ENCODE peak calls at places on chromosomes 6 and 20, in four cellular contexts. One of them, this sample, is unnamed.

GRCh38 chr6:143583542-143584330 is 72.2 kb upstream of the FUCA2 start:
- DNase-seq in astrocyte of the cerebellum: no peak
- DNase-seq in WTC11: no peak
- DNase-seq in neural crest cell: no peak
- DNase-seq in this sample: no peak

GRCh38 chr6:36368421-36368820 is 19.0 kb downstream of the ETV7 start:
- DNase-seq in astrocyte of the cerebellum: no peak
- DNase-seq in WTC11: no peak
- DNase-seq in neural crest cell: no peak
- DNase-seq in this sample: no peak

GRCh38 chr6:12010635-12011275 is 1.4 kb upstream of the HIVEP1 start:
- DNase-seq in astrocyte of the cerebellum: no peak
- DNase-seq in WTC11: peak; percentile 72
- DNase-seq in neural crest cell: peak; percentile 61
- DNase-seq in this sample: peak; percentile 74

GRCh38 chr20:2240835-2241234 is 55.0 kb upstream of the TGM3 start:
- DNase-seq in astrocyte of the cerebellum: no peak
- DNase-seq in WTC11: no peak
- DNase-seq in neural crest cell: no peak
- DNase-seq in this sample: no peak

GRCh38 chr6:151300267-151300930 is 60.6 kb downstream of the AKAP12 start:
- DNase-seq in astrocyte of the cerebellum: no peak
- DNase-seq in WTC11: no peak
- DNase-seq in neural crest cell: no peak
- DNase-seq in this sample: no peak

GRCh38 chr6:51719297-51719696 is 368.1 kb downstream of the PKHD1 start:
- DNase-seq in astrocyte of the cerebellum: no peak
- DNase-seq in WTC11: no peak
- DNase-seq in neural crest cell: no peak
- DNase-seq in this sample: no peak

GRCh38 chr6:87772597-87773530 is 70.8 kb upstream of the AKIRIN2 start:
- DNase-seq in astrocyte of the cerebellum: no peak
- DNase-seq in WTC11: no peak
- DNase-seq in neural crest cell: no peak
- DNase-seq in this sample: no peak

GRCh38 chr6:15522427-15522826 is 140.4 kb downstream of the DTNBP1 start:
- DNase-seq in astrocyte of the cerebellum: no peak
- DNase-seq in WTC11: no peak
- DNase-seq in neural crest cell: no peak
- DNase-seq in this sample: no peak

GRCh38 chr6:25050356-25050755 is 114.6 kb upstream of the RIPOR2 start:
- DNase-seq in astrocyte of the cerebellum: peak; percentile 55
- DNase-seq in WTC11: no peak
- DNase-seq in neural crest cell: no peak
- DNase-seq in this sample: peak; percentile 44

GRCh38 chr6:137265574-137265973 is 46.4 kb upstream of the IFNGR1 start:
- DNase-seq in astrocyte of the cerebellum: no peak
- DNase-seq in WTC11: no peak
- DNase-seq in neural crest cell: no peak
- DNase-seq in this sample: no peak

GRCh38 chr6:40413231-40413755 is 173.9 kb downstream of the LRFN2 start:
- DNase-seq in astrocyte of the cerebellum: no peak
- DNase-seq in WTC11: no peak
- DNase-seq in neural crest cell: no peak
- DNase-seq in this sample: peak; percentile 29

GRCh38 chr6:116393430-116393829 is 22.7 kb downstream of the DSE start:
- DNase-seq in astrocyte of the cerebellum: no peak
- DNase-seq in WTC11: no peak
- DNase-seq in neural crest cell: no peak
- DNase-seq in this sample: no peak

GRCh38 chr6:38504996-38505395 is 134.7 kb downstream of the BTBD9 start:
- DNase-seq in astrocyte of the cerebellum: no peak
- DNase-seq in WTC11: no peak
- DNase-seq in neural crest cell: no peak
- DNase-seq in this sample: no peak

GRCh38 chr20:15865553-15865952 is 707.7 kb downstream of the KIF16B start:
- DNase-seq in astrocyte of the cerebellum: no peak
- DNase-seq in WTC11: no peak
- DNase-seq in neural crest cell: no peak
- DNase-seq in this sample: no peak

GRCh38 chr6:132712366-132712765 is 1.5 kb downstream of the VNN1 start:
- DNase-seq in astrocyte of the cerebellum: no peak
- DNase-seq in WTC11: no peak
- DNase-seq in neural crest cell: no peak
- DNase-seq in this sample: no peak

GRCh38 chr6:36563928-36564284 is 16.6 kb upstream of the STK38 start:
- DNase-seq in astrocyte of the cerebellum: no peak
- DNase-seq in WTC11: no peak
- DNase-seq in neural crest cell: no peak
- DNase-seq in this sample: no peak

GRCh38 chr20:3027987-3028386 is 15.4 kb upstream of the GNRH2 start:
- DNase-seq in astrocyte of the cerebellum: no peak
- DNase-seq in WTC11: no peak
- DNase-seq in neural crest cell: no peak
- DNase-seq in this sample: no peak

GRCh38 chr6:117483004-117483644 is 650 bp downstream of the DCBLD1 start:
- DNase-seq in astrocyte of the cerebellum: no peak
- DNase-seq in WTC11: peak; percentile 69
- DNase-seq in neural crest cell: peak; percentile 60
- DNase-seq in this sample: peak; percentile 92

GRCh38 chr6:85418059-85418458 is 31.8 kb upstream of the NT5E start:
- DNase-seq in astrocyte of the cerebellum: no peak
- DNase-seq in WTC11: no peak
- DNase-seq in neural crest cell: no peak
- DNase-seq in this sample: no peak

GRCh38 chr20:32672982-32673727 is 586 bp downstream of the C20orf203 start:
- DNase-seq in astrocyte of the cerebellum: no peak
- DNase-seq in WTC11: peak; percentile 38
- DNase-seq in neural crest cell: no peak
- DNase-seq in this sample: peak; percentile 44

GRCh38 chr20:46752639-46753235 is 43.3 kb downstream of the SLC2A10 start:
- DNase-seq in astrocyte of the cerebellum: peak; percentile 43
- DNase-seq in WTC11: peak; percentile 73
- DNase-seq in neural crest cell: peak; percentile 72
- DNase-seq in this sample: no peak

GRCh38 chr20:50534567-50534966 is 24.4 kb downstream of the PTPN1 start:
- DNase-seq in astrocyte of the cerebellum: no peak
- DNase-seq in WTC11: no peak
- DNase-seq in neural crest cell: no peak
- DNase-seq in this sample: no peak

GRCh38 chr20:63519765-63520593 is 586 bp upstream of the PPDPF start:
- DNase-seq in astrocyte of the cerebellum: no peak
- DNase-seq in WTC11: peak; percentile 78
- DNase-seq in neural crest cell: peak; percentile 53
- DNase-seq in this sample: no peak

GRCh38 chr6:129599467-129599866 is 110.5 kb downstream of the ARHGAP18 start:
- DNase-seq in astrocyte of the cerebellum: no peak
- DNase-seq in WTC11: peak; percentile 19
- DNase-seq in neural crest cell: no peak
- DNase-seq in this sample: no peak

GRCh38 chr6:7106215-7106751 is 1.5 kb upstream of the RREB1 start:
- DNase-seq in astrocyte of the cerebellum: no peak
- DNase-seq in WTC11: no peak
- DNase-seq in neural crest cell: no peak
- DNase-seq in this sample: no peak

GRCh38 chr20:64146301-64146935 is 17.8 kb upstream of the MYT1 start:
- DNase-seq in astrocyte of the cerebellum: no peak
- DNase-seq in WTC11: peak; percentile 9
- DNase-seq in neural crest cell: no peak
- DNase-seq in this sample: no peak

GRCh38 chr6:47235964-47236760 is 73.5 kb downstream of the TNFRSF21 start:
- DNase-seq in astrocyte of the cerebellum: no peak
- DNase-seq in WTC11: no peak
- DNase-seq in neural crest cell: no peak
- DNase-seq in this sample: peak; percentile 30

GRCh38 chr6:63527658-63528514 is 44.4 kb upstream of the LOC128125822 start:
- DNase-seq in astrocyte of the cerebellum: peak; percentile 98
- DNase-seq in WTC11: no peak
- DNase-seq in neural crest cell: no peak
- DNase-seq in this sample: no peak

GRCh38 chr6:85049282-85049681 is 284.9 kb upstream of the TBX18 start:
- DNase-seq in astrocyte of the cerebellum: no peak
- DNase-seq in WTC11: no peak
- DNase-seq in neural crest cell: no peak
- DNase-seq in this sample: no peak

GRCh38 chr20:6735913-6736845 is 31.3 kb upstream of the BMP2 start:
- DNase-seq in astrocyte of the cerebellum: no peak
- DNase-seq in WTC11: no peak
- DNase-seq in neural crest cell: no peak
- DNase-seq in this sample: no peak

GRCh38 chr6:150157076-150157475 is 14.2 kb downstream of the PPP1R14C start:
- DNase-seq in astrocyte of the cerebellum: no peak
- DNase-seq in WTC11: no peak
- DNase-seq in neural crest cell: no peak
- DNase-seq in this sample: no peak

GRCh38 chr20:56504373-56505005 is 20.1 kb upstream of the FAM209A start:
- DNase-seq in astrocyte of the cerebellum: no peak
- DNase-seq in WTC11: peak; percentile 46
- DNase-seq in neural crest cell: peak; percentile 6
- DNase-seq in this sample: no peak
- TF ChIP-seq CTCF in astrocyte of the cerebellum: peak; percentile 62
- TF ChIP-seq CTCF in WTC11: peak; percentile 75
- TF ChIP-seq CTCF in neural crest cell: peak; percentile 60
- TF ChIP-seq CTCF in this sample: peak; percentile 10

GRCh38 chr6:33843086-33843695 is 39.4 kb upstream of the MLN start:
- DNase-seq in astrocyte of the cerebellum: no peak
- DNase-seq in WTC11: no peak
- DNase-seq in neural crest cell: no peak
- DNase-seq in this sample: no peak
- TF ChIP-seq CTCF in astrocyte of the cerebellum: no peak
- TF ChIP-seq CTCF in WTC11: no peak
- TF ChIP-seq CTCF in neural crest cell: no peak
- TF ChIP-seq CTCF in this sample: no peak

DNA sequence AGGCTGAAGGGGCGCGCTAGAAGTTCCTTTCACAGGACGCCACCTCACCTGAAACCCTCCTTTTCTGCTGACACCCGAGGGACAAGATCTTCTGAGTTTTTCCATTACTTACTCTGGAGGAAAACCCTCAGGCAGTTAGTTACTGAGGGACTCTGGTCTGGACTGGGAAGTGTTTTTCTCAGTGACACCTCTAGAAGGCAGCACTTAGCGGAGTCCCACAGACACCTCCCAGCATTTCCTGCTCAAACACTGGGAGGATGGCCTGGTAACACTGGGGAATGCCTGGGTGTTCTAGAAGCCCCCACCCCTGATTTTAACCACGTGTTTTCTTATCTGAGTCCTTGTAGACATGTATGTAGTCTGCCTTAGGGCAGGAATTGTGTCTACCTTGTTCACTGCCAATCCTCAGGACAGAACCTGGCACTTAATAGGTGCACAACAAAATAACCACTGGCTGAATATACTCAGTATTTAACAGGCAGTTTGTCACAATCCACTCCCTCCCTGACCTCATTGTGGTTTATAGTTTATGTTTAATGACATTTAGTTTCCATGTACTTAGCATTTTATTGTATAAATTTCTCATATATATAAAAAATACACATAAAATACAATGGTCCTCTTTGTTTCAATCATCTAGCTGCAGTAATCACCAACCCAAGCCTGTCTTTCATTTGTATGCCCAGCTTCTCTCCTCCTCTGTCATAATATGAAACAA is 4.8 kb downstream of the GSTA3 start:
- DNase-seq in astrocyte of the cerebellum: no peak
- DNase-seq in WTC11: peak; percentile 50
- DNase-seq in neural crest cell: no peak
- DNase-seq in this sample: no peak
- TF ChIP-seq CTCF in astrocyte of the cerebellum: peak; percentile 23
- TF ChIP-seq CTCF in WTC11: peak; percentile 18
- TF ChIP-seq CTCF in neural crest cell: peak; percentile 26
- TF ChIP-seq CTCF in this sample: no peak

DNA sequence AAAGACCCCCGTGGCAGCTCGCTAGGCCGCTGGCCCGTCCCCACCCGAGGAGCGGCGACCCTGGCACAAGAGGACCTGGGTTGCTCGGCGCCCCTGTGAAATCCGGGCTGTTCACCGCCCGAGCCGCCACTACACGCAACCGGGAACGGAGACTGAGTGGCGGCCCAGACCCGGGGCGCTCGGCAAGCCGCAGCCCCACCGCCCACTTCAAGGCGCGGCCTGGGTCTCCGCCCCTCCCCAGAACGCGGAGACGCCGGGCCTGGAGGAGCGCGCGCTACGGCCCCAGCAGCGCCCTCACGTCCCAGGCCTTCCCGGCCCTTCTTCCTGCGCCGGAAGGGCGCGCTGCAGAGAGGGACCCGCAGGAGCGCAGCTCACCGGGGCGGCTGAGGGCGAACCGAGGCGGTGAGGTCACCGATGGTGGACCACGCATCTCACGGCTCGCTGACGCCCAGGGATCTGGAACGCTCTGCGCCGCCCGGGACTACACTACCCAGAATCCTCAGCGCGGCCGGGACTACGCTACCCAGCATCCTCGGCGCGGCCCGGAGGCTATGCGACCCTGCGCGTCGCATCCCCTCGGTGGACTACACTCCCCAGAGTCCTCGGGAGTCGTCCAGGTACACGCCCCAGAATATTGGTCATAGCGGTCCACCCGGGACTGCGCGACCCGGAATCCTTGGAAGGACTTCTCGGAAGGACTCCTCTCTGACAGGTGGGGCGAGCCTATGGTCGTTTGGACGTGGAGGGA is at the start of gene ZNF337:
- DNase-seq in astrocyte of the cerebellum: peak; percentile 84
- DNase-seq in WTC11: peak; percentile 96
- DNase-seq in neural crest cell: peak; percentile 94
- DNase-seq in this sample: peak; percentile 97
- TF ChIP-seq CTCF in astrocyte of the cerebellum: peak; percentile 24
- TF ChIP-seq CTCF in WTC11: no peak
- TF ChIP-seq CTCF in neural crest cell: no peak
- TF ChIP-seq CTCF in this sample: no peak

This sample was measured in upper lobe of left lung.